ENCODE peak calls at places on chromosome 22, in six cellular contexts. Z is natural killer cell, U is fibroblast of the aortic adventitia, L is kidney, V is fibroblast of pulmonary artery, Q is WTC11. R is an unnamed sample.

GRCh38 chr22:38697055-38697980 is 3.4 kb downstream of the JOSD1 start:
- DNase-seq in Z (no peak), L (no peak), U (peak), V (peak), Q (no peak), R (no peak)

GRCh38 chr22:33335611-33336279 is 277.6 kb upstream of the SYN3 start:
- DNase-seq in Z (no peak), U (no peak), L (no peak), V (no peak), Q (no peak), R (no peak)

GRCh38 chr22:48760481-48761238 is 1067.0 kb downstream of the BRD1 start:
- DNase-seq in L (no peak), Q (peak), V (no peak), Z (no peak), U (no peak), R (no peak)

GRCh38 chr22:41911292-41911611 is 3.6 kb downstream of the SHISA8 start:
- DNase-seq in L (no peak), Z (no peak), V (no peak), Q (no peak), U (no peak), R (no peak)

GRCh38 chr22:18071968-18072310 is 5.9 kb upstream of the PEX26 start:
- DNase-seq in V (no peak), Q (no peak), U (no peak), L (no peak), Z (no peak), R (no peak)

GRCh38 chr22:30860176-30861105 is 108.1 kb downstream of the MORC2 start:
- DNase-seq in U (no peak), Z (no peak), V (no peak), L (no peak), Q (no peak), R (peak)

GRCh38 chr22:30654361-30654760 is 13.3 kb downstream of the DUSP18 start:
- DNase-seq in V (no peak), U (no peak), L (peak), Q (no peak), Z (no peak), R (no peak)

GRCh38 chr22:44192811-44193536 is 12.2 kb downstream of the PARVG start:
- DNase-seq in V (no peak), Q (no peak), U (no peak), Z (no peak), L (peak), R (no peak)

GRCh38 chr22:24554316-24555159 is at the start of gene GUCD1:
- DNase-seq in U (peak), Q (peak), L (no peak), Z (no peak), V (peak), R (no peak)

GRCh38 chr22:34055525-34056200 is 135.4 kb upstream of the LARGE1 start:
- DNase-seq in Q (peak), V (no peak), L (no peak), U (no peak), Z (no peak), R (no peak)

GRCh38 chr22:31106651-31107205 is 640 bp downstream of the SELENOM start:
- DNase-seq in V (peak), U (peak), Z (no peak), Q (no peak), L (no peak), R (no peak)

GRCh38 chr22:44160416-44160815 is 20.3 kb upstream of the PARVG start:
- DNase-seq in U (no peak), V (no peak), Q (no peak), L (peak), Z (no peak), R (no peak)

GRCh38 chr22:23402275-23403151 is 177.6 kb downstream of the IGLL1 start:
- DNase-seq in U (no peak), L (peak), Q (peak), V (peak), Z (peak), R (peak)

GRCh38 chr22:50178871-50179869 is 6.5 kb upstream of the TRABD start:
- DNase-seq in U (no peak), Q (no peak), Z (no peak), V (no peak), L (peak), R (peak)

GRCh38 chr22:27349456-27349855 is 452.1 kb downstream of the MN1 start:
- DNase-seq in Q (no peak), L (no peak), Z (no peak), U (peak), V (peak), R (no peak)

GRCh38 chr22:20548806-20549205 is 41.4 kb downstream of the MED15 start:
- DNase-seq in Q (no peak), L (no peak), V (no peak), U (no peak), Z (no peak), R (no peak)

GRCh38 chr22:40578171-40578570 is 58.3 kb downstream of the MRTFA start:
- DNase-seq in L (no peak), Q (no peak), V (no peak), Z (no peak), U (no peak), R (no peak)

GRCh38 chr22:43745783-43746356 is 66.2 kb downstream of the EFCAB6 start:
- DNase-seq in U (no peak), L (no peak), Z (no peak), Q (no peak), V (no peak), R (no peak)

GRCh38 chr22:30881361-30882180 is 87.0 kb downstream of the MORC2 start:
- DNase-seq in Z (no peak), V (no peak), U (no peak), L (peak), Q (no peak), R (no peak)

DNA sequence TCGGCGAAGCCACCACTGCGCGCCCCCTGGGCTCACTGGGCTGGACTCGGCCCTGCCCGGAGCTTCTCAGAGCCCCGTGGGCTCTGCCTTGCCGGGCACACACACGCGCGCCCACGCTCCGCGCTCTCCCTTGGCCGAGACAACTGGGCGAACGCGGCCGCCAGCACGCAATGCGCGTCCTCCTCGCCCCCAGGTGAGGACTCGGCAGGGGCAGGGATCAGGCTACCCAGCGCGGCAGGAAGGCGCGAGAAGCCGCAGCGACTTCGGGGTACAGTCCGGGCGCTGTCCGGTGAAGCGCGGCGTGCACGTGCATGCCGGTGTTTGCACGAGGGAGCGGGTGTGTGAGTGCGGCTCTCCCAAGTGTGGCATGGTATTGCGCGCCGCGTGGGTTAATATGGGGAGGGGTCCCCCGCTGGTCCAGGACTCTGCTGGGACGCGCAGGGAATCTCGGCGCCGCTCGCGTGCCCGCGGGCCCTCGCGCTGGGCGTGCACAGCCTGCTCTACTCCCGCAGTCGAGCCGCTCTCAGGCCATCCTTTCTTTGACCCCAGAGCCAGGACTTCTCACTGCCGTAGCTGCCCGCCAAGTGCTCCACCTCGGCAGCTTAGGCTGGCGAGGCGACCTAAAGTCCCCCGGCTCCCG is 5.5 kb downstream of the WNT7B start:
- DNase-seq in L (no peak), U (no peak), Z (no peak), V (no peak), Q (no peak), R (no peak)
- TF ChIP-seq CTCF in L (no peak), U (no peak), Z (no peak), V (no peak), Q (no peak), R (no peak)

GRCh38 chr22:37030560-37031281 is 11.2 kb downstream of the MPST start:
- DNase-seq in Z (no peak), Q (no peak), V (no peak), U (no peak), L (peak), R (no peak)
- TF ChIP-seq CTCF in Z (no peak), Q (no peak), V (no peak), U (no peak), L (no peak), R (no peak)

DNA sequence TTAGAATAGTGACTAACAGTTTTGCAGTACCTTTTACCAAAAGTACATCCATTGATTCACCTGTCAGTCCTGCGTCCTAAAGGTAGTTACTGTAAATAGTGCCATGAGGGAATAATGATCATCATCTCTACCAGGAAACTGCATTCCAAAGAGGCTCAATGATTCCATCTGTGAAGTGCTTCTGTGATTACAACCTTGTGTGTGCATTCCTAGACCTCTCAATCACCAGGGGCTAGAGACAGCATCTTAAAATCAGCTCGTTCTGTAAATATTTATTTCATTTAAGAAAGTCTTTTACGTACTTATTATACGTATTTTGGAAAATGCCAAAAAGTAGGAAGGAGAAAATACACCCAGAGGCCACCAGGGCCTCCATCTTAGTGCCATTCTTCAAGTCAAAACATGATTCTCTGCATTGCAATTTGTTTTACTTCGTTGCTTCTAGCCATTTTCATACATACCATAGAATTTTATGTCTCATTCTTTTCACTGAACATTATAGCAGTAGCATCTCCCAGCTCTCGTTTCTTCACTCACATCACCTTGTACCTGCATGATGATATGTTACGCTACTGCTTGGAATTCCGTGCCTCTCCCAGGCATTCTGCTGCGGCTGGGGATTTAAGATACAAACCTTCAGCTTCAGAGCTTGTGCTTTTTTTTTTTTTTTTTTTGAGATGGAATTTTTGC is 117.0 kb downstream of the SEZ6L start:
- DNase-seq in U (no peak), L (no peak), Q (no peak), Z (no peak), V (no peak), R (no peak)
- TF ChIP-seq CTCF in U (no peak), L (no peak), Q (no peak), Z (no peak), V (no peak), R (no peak)

GRCh38 chr22:37571992-37572373 is 7.9 kb downstream of the LGALS2 start:
- DNase-seq in Q (no peak), Z (no peak), V (no peak), L (no peak), U (no peak), R (no peak)

GRCh38 chr22:37570661-37570976 is 9.3 kb downstream of the LGALS2 start:
- DNase-seq in V (no peak), U (no peak), L (no peak), Z (no peak), Q (no peak), R (no peak)

GRCh38 chr22:37569009-37569920 is 9.0 kb downstream of the CDC42EP1 start:
- DNase-seq in U (no peak), Z (no peak), V (no peak), Q (no peak), L (no peak), R (no peak)

GRCh38 chr22:37569921-37570660 is 9.8 kb downstream of the LGALS2 start:
- DNase-seq in Q (no peak), V (no peak), U (no peak), L (no peak), Z (no peak), R (no peak)

GRCh38 chr22:37571258-37571991 is 8.5 kb downstream of the LGALS2 start:
- DNase-seq in L (no peak), U (no peak), Q (no peak), Z (no peak), V (no peak), R (no peak)
- TF ChIP-seq CTCF in L (no peak), U (no peak), Q (no peak), Z (no peak), V (peak), R (no peak)

DNA sequence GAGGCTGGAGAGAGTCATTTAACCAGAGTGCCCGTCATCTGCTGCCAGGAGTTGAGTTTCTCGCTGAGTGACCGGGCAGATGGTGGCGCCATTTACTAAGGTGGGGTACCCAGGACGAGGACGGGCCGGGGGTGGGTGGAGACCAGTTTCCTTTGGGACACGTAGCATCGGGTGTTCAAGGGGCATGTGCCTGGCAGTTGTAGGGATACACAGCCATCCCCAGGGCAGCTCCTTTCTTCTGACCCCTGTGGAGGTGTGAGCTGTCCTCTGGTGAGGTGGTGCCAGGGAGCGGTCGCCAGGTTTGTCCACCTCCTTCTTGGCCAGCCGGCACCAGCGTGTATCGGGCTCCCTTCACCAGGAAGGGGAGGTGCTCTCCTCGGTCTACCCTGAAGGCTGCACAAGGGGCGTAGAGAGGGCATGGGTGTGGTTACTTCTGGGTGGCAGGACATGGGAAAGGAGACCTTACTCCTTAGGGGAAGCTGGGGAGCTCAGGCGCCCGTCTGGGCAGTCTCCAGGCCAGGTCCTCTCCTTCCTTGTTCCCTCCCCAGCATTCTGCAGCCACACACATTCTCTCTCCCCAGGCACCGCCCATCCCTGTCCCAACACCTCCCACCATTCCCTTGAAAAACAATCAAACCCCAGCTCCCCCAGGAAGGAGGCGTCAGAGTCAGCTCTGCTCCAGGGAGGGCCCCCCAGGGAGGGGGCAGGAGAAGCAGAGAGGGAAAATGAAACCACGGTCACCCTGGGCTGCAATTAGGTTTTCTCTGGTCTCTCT is 10.3 kb upstream of the MB start:
- DNase-seq in L (peak), Q (peak), U (peak), V (peak), Z (peak), R (no peak)
- TF ChIP-seq CTCF in L (peak), Q (no peak), U (peak), V (peak), Z (peak), R (no peak)

R was measured in activated B cell treated with CpG ODN at 0.5 μM for 24 hours.